ENCODE peak calls at places on chromosome 13, in eight cellular contexts. One of them, this sample, is unnamed.

GRCh38 chr13:63481334-63481733 is 2065.7 kb upstream of the PCDH20 start:
- DNase-seq in endodermal cell: no peak
- DNase-seq in foreskin fibroblast: no peak
- DNase-seq in tibial artery: no peak
- DNase-seq in keratinocyte: no peak
- DNase-seq in left ventricle myocardium inferior: no peak
- DNase-seq in BE2C: no peak
- DNase-seq in Calu3: no peak
- DNase-seq in this sample: peak

GRCh38 chr13:110138009-110138699 is 168.8 kb downstream of the COL4A1 start:
- DNase-seq in Calu3: peak
- DNase-seq in BE2C: no peak
- DNase-seq in left ventricle myocardium inferior: peak
- DNase-seq in endodermal cell: peak
- DNase-seq in foreskin fibroblast: peak
- DNase-seq in tibial artery: peak
- DNase-seq in keratinocyte: no peak
- DNase-seq in this sample: no peak

GRCh38 chr13:24063281-24063851 is 97.2 kb upstream of the SPATA13 start:
- DNase-seq in left ventricle myocardium inferior: peak
- DNase-seq in BE2C: no peak
- DNase-seq in foreskin fibroblast: no peak
- DNase-seq in keratinocyte: no peak
- DNase-seq in Calu3: no peak
- DNase-seq in endodermal cell: peak
- DNase-seq in tibial artery: no peak
- DNase-seq in this sample: no peak

GRCh38 chr13:83879431-83880171 is 2.7 kb downstream of the SLITRK1 start:
- DNase-seq in BE2C: no peak
- DNase-seq in endodermal cell: peak
- DNase-seq in tibial artery: no peak
- DNase-seq in keratinocyte: no peak
- DNase-seq in Calu3: no peak
- DNase-seq in foreskin fibroblast: no peak
- DNase-seq in left ventricle myocardium inferior: no peak
- DNase-seq in this sample: no peak

GRCh38 chr13:44231786-44232516 is 141.7 kb upstream of the SERP2 start:
- DNase-seq in endodermal cell: peak
- DNase-seq in keratinocyte: peak
- DNase-seq in foreskin fibroblast: peak
- DNase-seq in Calu3: peak
- DNase-seq in BE2C: no peak
- DNase-seq in tibial artery: peak
- DNase-seq in left ventricle myocardium inferior: no peak
- DNase-seq in this sample: peak

GRCh38 chr13:94548382-94549240 is 47.3 kb downstream of the TGDS start:
- DNase-seq in Calu3: peak
- DNase-seq in foreskin fibroblast: peak
- DNase-seq in left ventricle myocardium inferior: peak
- DNase-seq in endodermal cell: peak
- DNase-seq in BE2C: no peak
- DNase-seq in keratinocyte: no peak
- DNase-seq in tibial artery: peak
- DNase-seq in this sample: no peak

GRCh38 chr13:41512441-41512840 is 55.1 kb downstream of the RGCC start:
- DNase-seq in left ventricle myocardium inferior: no peak
- DNase-seq in keratinocyte: no peak
- DNase-seq in BE2C: no peak
- DNase-seq in tibial artery: no peak
- DNase-seq in foreskin fibroblast: no peak
- DNase-seq in Calu3: no peak
- DNase-seq in endodermal cell: no peak
- DNase-seq in this sample: no peak

GRCh38 chr13:77213644-77214043 is 113.2 kb downstream of the MYCBP2 start:
- DNase-seq in tibial artery: no peak
- DNase-seq in left ventricle myocardium inferior: no peak
- DNase-seq in BE2C: no peak
- DNase-seq in foreskin fibroblast: no peak
- DNase-seq in Calu3: no peak
- DNase-seq in keratinocyte: no peak
- DNase-seq in endodermal cell: no peak
- DNase-seq in this sample: no peak

GRCh38 chr13:23796546-23796945 is 92.7 kb downstream of the MIPEP start:
- DNase-seq in keratinocyte: no peak
- DNase-seq in foreskin fibroblast: no peak
- DNase-seq in Calu3: no peak
- DNase-seq in endodermal cell: no peak
- DNase-seq in tibial artery: no peak
- DNase-seq in left ventricle myocardium inferior: no peak
- DNase-seq in BE2C: no peak
- DNase-seq in this sample: no peak

GRCh38 chr13:79806821-79807220 is 325.9 kb downstream of the NDFIP2 start:
- DNase-seq in foreskin fibroblast: no peak
- DNase-seq in Calu3: no peak
- DNase-seq in left ventricle myocardium inferior: no peak
- DNase-seq in tibial artery: no peak
- DNase-seq in BE2C: no peak
- DNase-seq in keratinocyte: no peak
- DNase-seq in endodermal cell: no peak
- DNase-seq in this sample: no peak

GRCh38 chr13:75637101-75637774 is 1.1 kb downstream of the LMO7 start:
- DNase-seq in left ventricle myocardium inferior: no peak
- DNase-seq in keratinocyte: no peak
- DNase-seq in Calu3: no peak
- DNase-seq in tibial artery: no peak
- DNase-seq in BE2C: no peak
- DNase-seq in foreskin fibroblast: no peak
- DNase-seq in endodermal cell: peak
- DNase-seq in this sample: no peak

GRCh38 chr13:28204690-28205443 is 66.5 kb downstream of the PAN3 start:
- DNase-seq in left ventricle myocardium inferior: no peak
- DNase-seq in Calu3: no peak
- DNase-seq in BE2C: no peak
- DNase-seq in keratinocyte: no peak
- DNase-seq in foreskin fibroblast: no peak
- DNase-seq in endodermal cell: no peak
- DNase-seq in tibial artery: no peak
- DNase-seq in this sample: no peak

GRCh38 chr13:88189724-88190123 is 518.6 kb downstream of the SLITRK5 start:
- DNase-seq in endodermal cell: no peak
- DNase-seq in keratinocyte: no peak
- DNase-seq in BE2C: no peak
- DNase-seq in foreskin fibroblast: no peak
- DNase-seq in left ventricle myocardium inferior: no peak
- DNase-seq in Calu3: no peak
- DNase-seq in tibial artery: no peak
- DNase-seq in this sample: no peak

GRCh38 chr13:39815345-39816111 is 160.1 kb downstream of the COG6 start:
- DNase-seq in endodermal cell: no peak
- DNase-seq in tibial artery: no peak
- DNase-seq in BE2C: no peak
- DNase-seq in left ventricle myocardium inferior: no peak
- DNase-seq in Calu3: no peak
- DNase-seq in keratinocyte: no peak
- DNase-seq in foreskin fibroblast: no peak
- DNase-seq in this sample: no peak
- TF ChIP-seq CTCF in endodermal cell: no peak
- TF ChIP-seq CTCF in tibial artery: no peak
- TF ChIP-seq CTCF in BE2C: no peak
- TF ChIP-seq CTCF in left ventricle myocardium inferior: peak
- TF ChIP-seq CTCF in Calu3: no peak
- TF ChIP-seq CTCF in keratinocyte: no peak
- TF ChIP-seq CTCF in foreskin fibroblast: no peak
- TF ChIP-seq CTCF in this sample: peak

GRCh38 chr13:49828452-49828851 is 36.0 kb upstream of the KPNA3 start:
- DNase-seq in left ventricle myocardium inferior: no peak
- DNase-seq in endodermal cell: no peak
- DNase-seq in foreskin fibroblast: no peak
- DNase-seq in keratinocyte: no peak
- DNase-seq in tibial artery: no peak
- DNase-seq in Calu3: no peak
- DNase-seq in BE2C: no peak
- DNase-seq in this sample: no peak
- TF ChIP-seq CTCF in left ventricle myocardium inferior: no peak
- TF ChIP-seq CTCF in endodermal cell: no peak
- TF ChIP-seq CTCF in foreskin fibroblast: no peak
- TF ChIP-seq CTCF in keratinocyte: peak
- TF ChIP-seq CTCF in tibial artery: no peak
- TF ChIP-seq CTCF in Calu3: no peak
- TF ChIP-seq CTCF in BE2C: no peak
- TF ChIP-seq CTCF in this sample: no peak

GRCh38 chr13:111275995-111276618 is 44.3 kb upstream of the TEX29 start:
- DNase-seq in Calu3: no peak
- DNase-seq in tibial artery: no peak
- DNase-seq in left ventricle myocardium inferior: no peak
- DNase-seq in keratinocyte: no peak
- DNase-seq in foreskin fibroblast: no peak
- DNase-seq in endodermal cell: no peak
- DNase-seq in BE2C: no peak
- DNase-seq in this sample: no peak

GRCh38 chr13:111278711-111279110 is 41.7 kb upstream of the TEX29 start:
- DNase-seq in foreskin fibroblast: no peak
- DNase-seq in endodermal cell: peak
- DNase-seq in left ventricle myocardium inferior: no peak
- DNase-seq in keratinocyte: no peak
- DNase-seq in Calu3: no peak
- DNase-seq in BE2C: no peak
- DNase-seq in tibial artery: no peak
- DNase-seq in this sample: no peak

GRCh38 chr13:111272117-111272516 is 48.3 kb upstream of the TEX29 start:
- DNase-seq in foreskin fibroblast: no peak
- DNase-seq in left ventricle myocardium inferior: no peak
- DNase-seq in keratinocyte: no peak
- DNase-seq in Calu3: no peak
- DNase-seq in endodermal cell: no peak
- DNase-seq in BE2C: no peak
- DNase-seq in tibial artery: no peak
- DNase-seq in this sample: no peak

GRCh38 chr13:111278258-111278657 is 42.2 kb upstream of the TEX29 start:
- DNase-seq in keratinocyte: no peak
- DNase-seq in foreskin fibroblast: no peak
- DNase-seq in left ventricle myocardium inferior: no peak
- DNase-seq in BE2C: no peak
- DNase-seq in endodermal cell: no peak
- DNase-seq in Calu3: no peak
- DNase-seq in tibial artery: no peak
- DNase-seq in this sample: no peak

DNA sequence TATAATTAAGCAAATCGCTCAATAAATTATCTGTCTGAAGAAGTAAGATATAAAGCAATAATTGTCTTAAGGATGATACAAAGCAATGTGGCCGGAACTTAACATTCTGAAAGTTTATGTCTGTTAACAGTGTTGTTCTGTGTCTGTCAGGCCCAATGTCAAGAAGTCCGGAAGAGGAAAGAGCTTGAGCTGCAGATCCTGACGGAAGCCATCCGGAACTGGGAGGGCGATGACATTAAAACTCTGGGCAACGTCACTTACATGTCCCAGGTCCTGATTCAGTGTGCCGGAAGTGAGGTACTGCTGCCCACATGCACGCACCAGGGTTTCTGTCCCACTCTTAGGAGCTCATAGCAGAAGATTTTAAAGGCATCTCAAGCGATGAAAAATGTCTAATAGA is 45.1 kb upstream of the TEX29 start:
- DNase-seq in left ventricle myocardium inferior: no peak
- DNase-seq in tibial artery: no peak
- DNase-seq in BE2C: no peak
- DNase-seq in endodermal cell: peak
- DNase-seq in keratinocyte: no peak
- DNase-seq in foreskin fibroblast: no peak
- DNase-seq in Calu3: no peak
- DNase-seq in this sample: no peak
- TF ChIP-seq CTCF in left ventricle myocardium inferior: no peak
- TF ChIP-seq CTCF in tibial artery: no peak
- TF ChIP-seq CTCF in BE2C: no peak
- TF ChIP-seq CTCF in endodermal cell: no peak
- TF ChIP-seq CTCF in keratinocyte: no peak
- TF ChIP-seq CTCF in foreskin fibroblast: no peak
- TF ChIP-seq CTCF in Calu3: no peak
- TF ChIP-seq CTCF in this sample: no peak

DNA sequence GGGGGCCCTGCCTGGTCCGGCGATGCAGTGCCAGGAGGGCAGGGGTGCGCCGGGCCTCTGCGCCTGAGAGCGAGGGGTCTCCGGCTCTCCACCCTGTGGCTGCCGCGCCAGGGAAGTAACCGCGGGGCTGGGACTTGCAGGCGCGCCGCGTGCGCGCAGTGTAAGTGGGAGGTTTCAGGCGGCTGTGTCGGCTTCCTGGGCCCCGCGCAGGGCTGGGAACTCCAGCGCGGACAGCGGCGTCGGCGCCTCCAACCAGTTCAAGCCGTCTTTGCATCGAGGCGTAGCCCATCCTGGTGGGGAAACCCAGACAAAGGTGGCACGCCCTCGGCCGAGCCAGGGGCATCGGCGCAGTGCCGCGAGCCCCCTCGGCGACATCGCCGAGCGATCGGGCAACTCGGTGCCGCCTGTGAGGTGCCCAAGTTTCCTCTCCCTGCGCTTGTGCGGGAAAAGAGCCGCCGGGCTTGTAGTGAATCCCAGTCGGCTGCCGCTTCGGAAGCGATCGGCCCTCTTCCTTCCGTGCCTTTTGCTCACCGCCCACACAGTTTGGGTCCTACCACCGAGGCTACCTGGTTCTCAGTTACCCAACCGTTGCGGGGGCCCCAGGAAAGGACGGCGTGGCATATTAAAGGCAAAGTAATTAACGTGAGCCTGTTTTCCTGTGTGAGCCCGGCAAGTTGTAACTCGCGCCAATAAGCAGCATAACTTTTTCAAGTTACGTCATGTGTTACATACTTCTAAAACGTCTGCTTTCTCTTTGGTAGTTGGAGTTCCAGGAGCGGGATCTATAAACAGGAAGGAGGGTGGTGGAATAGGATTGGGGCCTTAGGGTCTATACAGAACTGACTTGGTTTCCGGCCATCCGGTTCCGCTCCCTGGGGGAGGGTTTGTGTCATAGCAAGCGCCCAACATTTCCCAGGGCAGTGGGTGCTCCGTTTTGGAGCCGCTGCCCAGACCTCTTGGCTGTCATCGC is 1.2 kb downstream of the LRCH1 start:
- DNase-seq in left ventricle myocardium inferior: peak
- DNase-seq in tibial artery: peak
- DNase-seq in keratinocyte: peak
- DNase-seq in endodermal cell: peak
- DNase-seq in BE2C: peak
- DNase-seq in foreskin fibroblast: peak
- DNase-seq in Calu3: peak
- DNase-seq in this sample: peak
- TF ChIP-seq CTCF in left ventricle myocardium inferior: peak
- TF ChIP-seq CTCF in tibial artery: peak
- TF ChIP-seq CTCF in keratinocyte: no peak
- TF ChIP-seq CTCF in endodermal cell: peak
- TF ChIP-seq CTCF in BE2C: peak
- TF ChIP-seq CTCF in foreskin fibroblast: no peak
- TF ChIP-seq CTCF in Calu3: no peak
- TF ChIP-seq CTCF in this sample: no peak

GRCh38 chr13:74574964-74575728 is 440.9 kb upstream of the KLF12 start:
- DNase-seq in endodermal cell: peak
- DNase-seq in left ventricle myocardium inferior: no peak
- DNase-seq in foreskin fibroblast: no peak
- DNase-seq in keratinocyte: no peak
- DNase-seq in BE2C: no peak
- DNase-seq in tibial artery: no peak
- DNase-seq in Calu3: no peak
- DNase-seq in this sample: no peak
- TF ChIP-seq CTCF in endodermal cell: peak
- TF ChIP-seq CTCF in left ventricle myocardium inferior: no peak
- TF ChIP-seq CTCF in foreskin fibroblast: no peak
- TF ChIP-seq CTCF in keratinocyte: no peak
- TF ChIP-seq CTCF in BE2C: peak
- TF ChIP-seq CTCF in tibial artery: no peak
- TF ChIP-seq CTCF in Calu3: no peak
- TF ChIP-seq CTCF in this sample: no peak

This sample was measured in AG09319.